ENCODE peak calls at places on chromosomes 1 and 21, in eight cellular contexts. X, J, L, D, K, Z, O and V are unnamed samples.

GRCh38 chr1:200673952-200674823 is 4.5 kb upstream of the DDX59 start:
- DNase-seq in O (no peak), D (no peak), L (no peak), X (no peak), J (no peak), K (no peak), Z (no peak), V (no peak)

GRCh38 chr1:93595266-93595665 is 86.4 kb downstream of the BCAR3 start:
- DNase-seq in X (no peak), O (no peak), K (no peak), Z (no peak), L (no peak), D (no peak), J (no peak), V (no peak)

GRCh38 chr1:202264300-202265075 is 70.9 kb downstream of the LGR6 start:
- DNase-seq in D (no peak), O (no peak), J (no peak), K (no peak), X (no peak), L (no peak), Z (no peak), V (no peak)

GRCh38 chr1:239778221-239778813 is 313.4 kb upstream of the FMN2 start:
- DNase-seq in X (no peak), O (no peak), Z (no peak), K (no peak), L (peak), J (no peak), D (no peak), V (no peak)

GRCh38 chr1:93608188-93609109 is 73.2 kb downstream of the BCAR3 start:
- DNase-seq in J (no peak), L (no peak), Z (no peak), D (no peak), O (peak), X (no peak), K (no peak), V (no peak)

GRCh38 chr1:53449693-53450092 is 9.5 kb upstream of the DMRTB1 start:
- DNase-seq in D (no peak), J (no peak), L (no peak), X (no peak), K (no peak), Z (no peak), O (no peak), V (no peak)

GRCh38 chr21:15515908-15516307 is 213.9 kb upstream of the USP25 start:
- DNase-seq in K (no peak), X (no peak), Z (no peak), O (no peak), D (no peak), J (no peak), L (no peak), V (no peak)

GRCh38 chr1:226404063-226404903 is 3.6 kb downstream of the PARP1 start:
- DNase-seq in J (no peak), K (no peak), L (no peak), Z (no peak), O (peak), D (no peak), X (no peak), V (no peak)

GRCh38 chr1:25022361-25023189 is 92.5 kb upstream of the RUNX3 start:
- DNase-seq in J (peak), K (peak), X (peak), Z (no peak), O (no peak), L (peak), D (no peak), V (peak)

GRCh38 chr1:94544706-94545490 is 3.3 kb upstream of the F3 start:
- DNase-seq in X (no peak), Z (no peak), L (no peak), D (no peak), K (no peak), O (no peak), J (no peak), V (no peak)

GRCh38 chr1:1157914-1158710 is 15.6 kb upstream of the TTLL10 start:
- DNase-seq in X (no peak), K (peak), J (peak), L (no peak), O (no peak), Z (peak), D (no peak), V (no peak)

GRCh38 chr1:101360506-101360905 is 123.7 kb downstream of the S1PR1 start:
- DNase-seq in Z (no peak), L (no peak), J (no peak), O (no peak), K (no peak), X (no peak), D (no peak), V (no peak)

GRCh38 chr1:234611153-234611798 is 1.3 kb upstream of the IRF2BP2 start:
- DNase-seq in J (peak), Z (no peak), O (peak), K (peak), D (no peak), L (peak), X (peak), V (peak)

GRCh38 chr1:181412746-181413145 is 70.6 kb upstream of the CACNA1E start:
- DNase-seq in O (no peak), K (no peak), D (no peak), J (no peak), X (no peak), Z (no peak), L (no peak), V (no peak)

GRCh38 chr1:44646711-44647110 is 27.6 kb downstream of the TMEM53 start:
- DNase-seq in J (no peak), K (no peak), L (no peak), X (no peak), D (no peak), O (no peak), Z (no peak), V (no peak)

GRCh38 chr1:244815600-244816099 is 19.8 kb upstream of the COX20 start:
- DNase-seq in L (no peak), O (no peak), D (no peak), X (no peak), Z (no peak), J (no peak), K (peak), V (peak)
- TF ChIP-seq REST in L (no peak), O (no peak), D (no peak), X (no peak), Z (no peak), J (no peak), K (no peak), V (no peak)

GRCh38 chr21:44850208-44850800 is 23.2 kb downstream of the PTTG1IP start:
- DNase-seq in D (no peak), K (no peak), J (no peak), L (no peak), X (no peak), Z (no peak), O (no peak), V (no peak)
- TF ChIP-seq REST in D (no peak), K (no peak), J (no peak), L (no peak), X (no peak), Z (no peak), O (no peak), V (no peak)

DNA sequence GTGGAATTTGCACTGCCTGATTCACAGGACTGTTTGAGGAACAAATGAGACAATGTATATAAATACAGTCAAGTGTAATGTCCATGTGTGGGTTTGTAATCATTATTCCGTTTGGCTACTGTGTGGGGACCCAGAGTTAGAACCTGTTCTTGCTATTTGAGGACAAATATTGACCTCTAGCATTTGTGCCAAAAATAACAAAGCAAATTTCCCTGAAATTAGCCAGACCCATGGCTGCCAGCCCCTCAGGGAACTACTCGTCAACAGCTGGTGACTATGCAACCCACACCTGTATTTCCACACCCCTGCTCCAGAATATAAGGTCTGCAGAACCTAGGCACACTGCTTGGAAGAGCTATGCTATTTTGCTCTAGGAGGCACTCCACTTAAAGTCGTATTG is 70.7 kb downstream of the KCNJ6 start:
- DNase-seq in Z (no peak), D (no peak), O (no peak), X (no peak), K (no peak), J (no peak), L (no peak), V (no peak)
- TF ChIP-seq REST in Z (no peak), D (no peak), O (no peak), X (no peak), K (no peak), J (no peak), L (no peak), V (no peak)

GRCh38 chr1:81443288-81443687 is 357.4 kb upstream of the ADGRL2 start:
- DNase-seq in K (no peak), L (no peak), Z (no peak), J (no peak), O (no peak), D (no peak), X (no peak), V (no peak)

GRCh38 chr1:81449786-81450185 is 350.9 kb upstream of the ADGRL2 start:
- DNase-seq in D (no peak), K (no peak), J (no peak), L (no peak), Z (no peak), X (no peak), O (no peak), V (no peak)

DNA sequence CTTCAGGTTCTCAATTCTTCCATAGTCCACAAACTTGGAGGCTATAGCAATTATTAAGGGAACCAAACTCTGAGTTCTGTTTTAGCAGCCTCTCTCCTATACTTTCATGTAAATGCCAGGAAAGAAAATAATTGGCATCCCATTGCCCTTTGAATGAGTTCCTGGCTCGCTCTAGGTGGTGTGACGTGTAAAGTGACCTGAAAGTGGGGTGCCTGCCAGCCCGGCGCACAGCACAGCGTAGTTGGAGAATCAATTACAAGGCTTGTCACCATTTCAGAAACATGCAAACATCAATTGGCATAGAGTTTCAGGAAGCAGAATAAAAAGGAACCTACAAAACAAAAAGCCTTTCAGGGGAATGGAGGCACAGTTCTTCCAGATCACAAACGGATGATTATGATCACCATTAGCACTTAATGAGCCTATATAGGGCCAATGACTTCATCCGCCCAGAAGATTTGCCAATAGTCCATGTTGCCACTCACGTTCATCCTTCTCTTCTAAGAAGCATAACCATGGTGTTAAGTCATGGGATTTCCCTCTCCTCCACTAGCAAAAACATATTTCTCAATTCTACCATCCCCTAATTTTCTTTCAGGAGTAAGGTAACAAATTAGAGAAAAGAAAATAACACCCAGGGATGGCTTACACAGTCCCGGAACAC is 354.6 kb upstream of the ADGRL2 start:
- DNase-seq in Z (no peak), D (no peak), J (no peak), X (no peak), L (no peak), K (no peak), O (no peak), V (no peak)
- TF ChIP-seq REST in Z (no peak), D (no peak), J (no peak), X (no peak), L (no peak), K (no peak), O (no peak), V (no peak)

GRCh38 chr1:203520315-203520714 is 26.4 kb downstream of the OPTC start:
- DNase-seq in D (no peak), X (no peak), L (peak), Z (no peak), J (peak), O (no peak), K (no peak), V (no peak)
- TF ChIP-seq REST in D (no peak), X (no peak), L (no peak), Z (no peak), J (no peak), O (no peak), K (no peak), V (no peak)

GRCh38 chr1:11873395-11873794 is 14.7 kb upstream of the NPPB start:
- DNase-seq in K (no peak), L (no peak), J (no peak), O (no peak), Z (no peak), D (no peak), X (no peak), V (no peak)
- TF ChIP-seq REST in K (no peak), L (no peak), J (no peak), O (no peak), Z (no peak), D (no peak), X (no peak), V (no peak)

DNA sequence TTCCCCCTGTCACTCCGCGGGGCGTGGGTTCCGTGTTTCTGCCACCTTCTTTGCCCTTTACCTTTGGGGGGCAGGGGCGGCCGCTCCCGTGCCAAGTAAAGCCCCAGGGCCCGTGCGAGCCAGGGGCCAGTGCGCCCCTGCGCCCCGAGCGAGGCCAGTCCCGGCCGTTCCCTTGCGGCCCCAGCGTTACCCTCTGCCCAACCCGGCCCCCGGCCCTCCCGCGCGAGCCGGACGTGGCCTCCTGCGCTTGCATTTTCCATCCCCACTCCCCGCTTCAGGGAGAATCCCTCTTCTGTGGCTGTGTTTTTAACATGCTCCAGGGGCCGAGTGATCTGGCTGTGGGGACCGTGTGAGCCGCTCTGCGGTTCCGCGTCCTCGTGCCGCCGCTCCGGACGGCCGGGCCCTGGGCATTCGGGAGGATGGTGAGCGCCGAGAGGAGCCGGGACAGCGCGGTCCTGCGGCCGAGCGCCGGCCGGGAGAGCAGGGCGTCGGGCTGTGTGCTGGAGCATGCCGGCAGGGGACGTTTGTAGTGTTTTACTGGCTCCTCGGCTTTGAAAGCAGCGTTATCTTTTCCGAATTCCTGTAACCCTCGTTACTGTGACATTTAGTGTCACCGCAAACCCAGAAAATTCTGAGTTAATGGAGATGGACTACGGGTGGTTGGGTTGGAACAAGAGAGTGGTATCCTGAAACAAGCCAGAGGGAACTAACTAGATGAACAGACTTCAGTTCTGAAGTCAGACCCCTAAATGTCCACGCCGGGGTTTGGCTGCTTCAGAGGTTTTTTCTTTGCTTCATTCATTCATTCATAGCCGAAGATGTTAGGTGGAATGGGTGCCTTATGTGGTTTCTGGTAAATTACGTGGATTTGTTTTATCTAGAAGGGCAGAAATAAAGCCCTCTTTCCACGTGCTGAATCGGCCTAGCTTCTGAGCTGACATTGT is 1.1 kb downstream of the GALNT2 start:
- DNase-seq in K (peak), D (no peak), L (no peak), Z (peak), O (peak), J (no peak), X (no peak), V (no peak)
- TF ChIP-seq REST in K (no peak), D (no peak), L (no peak), Z (peak), O (no peak), J (no peak), X (no peak), V (no peak)

GRCh38 chr1:67100833-67101232 is 33.9 kb downstream of the C1orf141 start:
- DNase-seq in O (no peak), L (no peak), Z (no peak), X (no peak), J (no peak), K (no peak), D (no peak), V (no peak)

GRCh38 chr1:67094191-67094590 is 40.2 kb upstream of the SLC35D1 start:
- DNase-seq in O (no peak), X (no peak), J (no peak), Z (no peak), K (no peak), D (no peak), L (no peak), V (no peak)

DNA sequence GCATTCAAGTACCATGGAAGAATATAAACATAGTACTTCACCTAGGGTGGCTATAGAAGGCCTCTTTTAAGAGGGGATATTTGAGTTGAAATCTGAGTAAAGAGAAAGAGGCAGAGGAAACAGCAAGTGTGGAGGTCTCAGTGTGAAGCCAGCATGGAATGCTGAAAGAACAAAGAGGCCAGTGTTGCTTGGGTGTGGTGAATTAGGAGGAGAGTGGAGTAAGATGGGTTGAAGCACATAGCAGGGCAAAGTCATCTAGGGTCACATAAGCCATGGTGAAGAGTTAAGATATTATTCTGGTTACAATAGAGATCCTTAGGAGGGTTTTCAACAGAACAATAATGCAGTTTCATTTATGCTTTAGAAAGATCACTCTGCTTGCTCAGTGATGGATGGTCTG is 37.5 kb downstream of the C1orf141 start:
- DNase-seq in L (no peak), J (no peak), D (no peak), X (peak), O (no peak), K (peak), Z (no peak), V (no peak)
- TF ChIP-seq REST in L (no peak), J (no peak), D (no peak), X (no peak), O (no peak), K (no peak), Z (no peak), V (no peak)

GRCh38 chr1:232578681-232579195 is 51.2 kb downstream of the SIPA1L2 start:
- DNase-seq in K (no peak), D (no peak), L (no peak), J (peak), Z (no peak), O (no peak), X (no peak), V (no peak)
- TF ChIP-seq REST in K (no peak), D (no peak), L (no peak), J (no peak), Z (no peak), O (no peak), X (no peak), V (no peak)

GRCh38 chr1:146020058-146020738 is 1.3 kb downstream of the HJV start:
- DNase-seq in Z (no peak), J (peak), K (peak), D (no peak), L (no peak), O (no peak), X (no peak), V (no peak)
- TF ChIP-seq REST in Z (no peak), J (no peak), K (no peak), D (no peak), L (no peak), O (no peak), X (no peak), V (no peak)